ENCODE peak calls at places on chromosomes 1 and 21, in four cellular contexts. B is BJ; X is naive thymus-derived CD8-positive, alpha-beta T cell; J is NCI-H446 treated with DMSO at 0.1 percent for 48 hours. Q is an unnamed sample.
A peak's percentile ranks its signal among the peaks of the same experiment; 100 is the strongest.

GRCh38 chr21:36542312-36543101 is 62.6 kb upstream of the CLDN14 start:
- DNase-seq in B (no peak), X (no peak), J (no peak), Q (no peak)

GRCh38 chr1:66770694-66771093 is 18.4 kb downstream of the DYNLT5 start:
- DNase-seq in B (no peak), X (no peak), J (no peak), Q (no peak)

GRCh38 chr1:27031235-27032118 is 18.8 kb upstream of the TENT5B start:
- DNase-seq in B (peak; percentile 51), X (no peak), J (no peak), Q (no peak)

GRCh38 chr1:91166106-91166712 is 144.4 kb upstream of the ZNF644 start:
- DNase-seq in B (no peak), X (no peak), J (peak; percentile 58), Q (peak; percentile 3)

GRCh38 chr1:58996341-58997059 is 212.7 kb upstream of the JUN start:
- DNase-seq in B (no peak), X (no peak), J (no peak), Q (no peak)

GRCh38 chr1:211601159-211601558 is 22.2 kb upstream of the SLC30A1 start:
- DNase-seq in B (no peak), X (no peak), J (no peak), Q (no peak)

GRCh38 chr1:3747903-3748302 is 4.3 kb upstream of the CCDC27 start:
- DNase-seq in B (no peak), X (no peak), J (no peak), Q (no peak)

GRCh38 chr1:91226741-91227140 is 177.9 kb downstream of the HFM1 start:
- DNase-seq in B (no peak), X (no peak), J (no peak), Q (no peak)

GRCh38 chr21:45801989-45802388 is 158.5 kb downstream of the PCBP3 start:
- DNase-seq in B (no peak), X (no peak), J (no peak), Q (no peak)

GRCh38 chr1:184860985-184861754 is 106.5 kb upstream of the EDEM3 start:
- DNase-seq in B (no peak), X (no peak), J (peak; percentile 70), Q (no peak)

GRCh38 chr21:46668381-46668780 is 32.9 kb downstream of the PRMT2 start:
- DNase-seq in B (no peak), X (no peak), J (no peak), Q (no peak)

GRCh38 chr21:17854771-17855170 is 35.6 kb upstream of the C21orf91 start:
- DNase-seq in B (no peak), X (no peak), J (no peak), Q (no peak)

GRCh38 chr21:31457675-31458074 is 113.6 kb upstream of the TIAM1 start:
- DNase-seq in B (no peak), X (no peak), J (no peak), Q (no peak)

GRCh38 chr1:34982820-34983376 is 2.2 kb downstream of the TMEM35B start:
- DNase-seq in B (no peak), X (no peak), J (no peak), Q (no peak)

GRCh38 chr1:31483012-31483946 is 70.3 kb downstream of the SERINC2 start:
- DNase-seq in B (peak; percentile 77), X (no peak), J (peak; percentile 48), Q (peak; percentile 16)

GRCh38 chr1:226687476-226687875 is 51.6 kb downstream of the ITPKB start:
- DNase-seq in B (no peak), X (peak; percentile 62), J (no peak), Q (peak; percentile 50)

GRCh38 chr1:62057230-62057629 is 137.4 kb upstream of the L1TD1 start:
- DNase-seq in B (no peak), X (no peak), J (no peak), Q (no peak)

Q was measured in GDM1.